ENCODE peak calls at places on chromosomes 4 and X, in nine cellular contexts. Z, G, C, O, N, K, U, A and X are unnamed samples.

GRCh38 chrX:23783569-23784486 is 855 bp downstream of the SAT1 start:
- DNase-seq in A (no peak), Z (peak; percentile 28), G (no peak), U (no peak), N (no peak), K (peak; percentile 18), C (no peak), O (no peak), X (peak; percentile 55)

GRCh38 chrX:140432328-140433025 is 72.4 kb downstream of the SOX3 start:
- DNase-seq in O (no peak), C (peak; percentile 12), U (no peak), Z (peak; percentile 24), G (no peak), N (no peak), K (no peak), A (no peak), X (peak; percentile 66)

GRCh38 chrX:48802089-48802812 is 384 bp downstream of the HDAC6 start:
- DNase-seq in Z (peak; percentile 70), U (peak; percentile 79), A (peak; percentile 60), N (peak; percentile 85), O (peak; percentile 57), K (no peak), C (peak; percentile 73), G (peak; percentile 92), X (peak; percentile 95)

GRCh38 chr4:106246441-106246840 is 69.6 kb downstream of the TBCK start:
- DNase-seq in N (no peak), A (no peak), Z (no peak), O (no peak), C (no peak), K (no peak), G (no peak), U (no peak), X (no peak)

GRCh38 chr4:161010227-161010626 is 1153.6 kb downstream of the FSTL5 start:
- DNase-seq in A (no peak), G (no peak), C (no peak), U (no peak), O (no peak), N (no peak), K (no peak), Z (no peak), X (no peak)

GRCh38 chrX:97332963-97333362 is 449.3 kb downstream of the RPA4 start:
- DNase-seq in A (peak; percentile 56), Z (no peak), O (no peak), N (no peak), C (no peak), U (no peak), K (no peak), G (no peak), X (no peak)

GRCh38 chr4:121061861-121062260 is 10.5 kb downstream of the NDNF start:
- DNase-seq in G (no peak), N (no peak), A (no peak), Z (no peak), U (no peak), C (no peak), O (no peak), K (no peak), X (no peak)

GRCh38 chrX:5681159-5681558 is 547.5 kb downstream of the NLGN4X start:
- DNase-seq in G (no peak), K (no peak), N (no peak), O (no peak), A (no peak), C (no peak), U (no peak), Z (no peak), X (no peak)

GRCh38 chr4:173517781-173518371 is 12.2 kb downstream of the HAND2 start:
- DNase-seq in C (peak; percentile 56), A (no peak), N (no peak), G (peak; percentile 72), U (no peak), K (no peak), Z (no peak), O (no peak), X (peak; percentile 65)

GRCh38 chr4:168070903-168071302 is 21.4 kb upstream of the ANXA10 start:
- DNase-seq in K (no peak), N (no peak), C (no peak), A (no peak), O (no peak), U (no peak), Z (peak; percentile 12), G (no peak), X (no peak)

GRCh38 chrX:102746134-102746584 is 25.6 kb downstream of the GPRASP3 start:
- DNase-seq in N (peak; percentile 47), A (no peak), O (no peak), Z (peak; percentile 10), C (peak; percentile 23), K (peak; percentile 19), U (no peak), G (peak; percentile 83), X (peak; percentile 46)

GRCh38 chr4:59553739-59554126 is 1646.4 kb upstream of the ADGRL3 start:
- DNase-seq in K (no peak), C (no peak), A (no peak), G (no peak), N (no peak), Z (peak; percentile 11), U (no peak), O (no peak), X (no peak)

GRCh38 chrX:74343970-74344622 is 40.1 kb downstream of the ZCCHC13 start:
- DNase-seq in C (peak; percentile 28), N (no peak), Z (peak; percentile 97), O (no peak), K (peak; percentile 59), U (no peak), G (no peak), A (peak; percentile 97), X (peak; percentile 41)

GRCh38 chrX:143340190-143340589 is 177.1 kb downstream of the SPANXN3 start:
- DNase-seq in Z (no peak), N (no peak), K (no peak), U (no peak), G (no peak), A (no peak), O (no peak), C (no peak), X (no peak)

GRCh38 chr4:149498246-149498645 is 317.4 kb downstream of the IQCM start:
- DNase-seq in G (no peak), O (no peak), C (no peak), Z (no peak), K (no peak), N (no peak), A (no peak), U (no peak), X (no peak)

GRCh38 chr4:109671350-109671749 is 31.9 kb downstream of the CASP6 start:
- DNase-seq in N (no peak), G (no peak), Z (peak; percentile 1), C (no peak), A (no peak), K (no peak), O (no peak), U (no peak), X (no peak)

GRCh38 chr4:1958276-1959103 is 50.3 kb downstream of the NELFA start:
- DNase-seq in G (no peak), N (peak; percentile 60), C (no peak), Z (peak; percentile 64), U (no peak), A (peak; percentile 34), K (no peak), O (no peak), X (no peak)

GRCh38 chr4:172042714-172043114 is 229.5 kb downstream of the GALNTL6 start:
- DNase-seq in N (no peak), O (no peak), C (no peak), Z (no peak), A (no peak), K (no peak), G (no peak), U (no peak), X (no peak)

DNA sequence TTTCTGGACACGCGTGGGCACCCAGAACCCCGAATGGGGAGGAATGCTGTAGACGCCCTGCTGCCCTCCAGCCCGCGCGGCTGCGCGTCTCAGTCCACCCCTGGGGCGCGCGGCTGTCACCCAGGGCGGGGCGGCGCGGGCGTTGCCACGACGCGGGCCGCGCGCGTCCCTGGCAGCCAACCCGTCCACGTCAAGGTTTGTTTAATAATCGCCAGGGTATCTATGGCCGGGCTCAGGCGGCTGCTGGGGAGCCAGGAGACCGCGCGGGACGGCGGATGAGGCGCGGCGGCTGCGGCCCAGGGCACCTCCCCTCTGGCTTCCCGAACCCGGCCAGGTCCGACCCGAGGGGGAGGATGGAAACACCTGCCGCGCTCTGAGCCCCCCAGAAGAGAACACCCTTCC is at the start of gene SPATA18:
- DNase-seq in C (peak; percentile 13), N (peak; percentile 36), U (no peak), O (no peak), K (no peak), G (peak; percentile 81), A (no peak), Z (no peak), X (peak; percentile 38)
- H3K4me3 ChIP-seq in C (peak within 1 kb of the TSS; percentile 81), N (peak within 1 kb of the TSS; percentile 39), U (peak within 1 kb of the TSS; percentile 61), O (peak within 1 kb of the TSS; percentile 66), K (no peak within 1 kb of the TSS), G (peak within 1 kb of the TSS; percentile 71), A (peak within 1 kb of the TSS; percentile 57), Z (peak within 1 kb of the TSS; percentile 76), X (peak within 1 kb of the TSS; percentile 61)

DNA sequence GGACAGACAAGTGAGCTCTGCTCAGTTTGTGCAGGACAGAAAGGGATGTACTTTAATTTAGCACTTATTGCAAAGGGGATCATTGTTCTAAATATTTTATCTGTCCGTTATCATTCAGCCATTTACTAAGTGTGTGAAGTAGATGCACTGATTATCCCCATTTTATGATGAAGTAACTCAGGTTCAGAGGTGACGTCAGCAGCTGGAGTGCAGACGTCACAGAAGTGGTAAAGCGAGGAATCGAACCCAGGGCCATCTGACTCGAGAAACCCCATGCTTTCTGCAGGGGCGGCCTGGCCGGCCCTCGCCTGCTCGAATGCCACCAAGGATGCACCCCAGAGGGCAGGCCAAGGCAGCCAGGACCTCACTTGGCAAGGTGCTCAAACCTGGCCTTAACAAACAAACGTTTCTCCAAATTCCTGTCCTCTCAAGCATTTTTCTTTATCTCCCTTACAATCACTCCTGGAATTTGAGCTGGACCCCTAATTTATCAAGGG is 75.0 kb downstream of the DCTD start:
- DNase-seq in K (no peak), N (no peak), G (no peak), C (no peak), O (no peak), A (no peak), U (no peak), Z (no peak), X (no peak)
- H3K27me3 ChIP-seq in K (no peaks in the 10 kb centered on the region), N (no peaks in the 10 kb centered on the region), G (no peaks in the 10 kb centered on the region), C (no peaks in the 10 kb centered on the region), O (no peaks in the 10 kb centered on the region), A (peaks cover 11% of the 10 kb centered on the region), U (no peaks in the 10 kb centered on the region), Z (no peaks in the 10 kb centered on the region), X (no peaks in the 10 kb centered on the region)

DNA sequence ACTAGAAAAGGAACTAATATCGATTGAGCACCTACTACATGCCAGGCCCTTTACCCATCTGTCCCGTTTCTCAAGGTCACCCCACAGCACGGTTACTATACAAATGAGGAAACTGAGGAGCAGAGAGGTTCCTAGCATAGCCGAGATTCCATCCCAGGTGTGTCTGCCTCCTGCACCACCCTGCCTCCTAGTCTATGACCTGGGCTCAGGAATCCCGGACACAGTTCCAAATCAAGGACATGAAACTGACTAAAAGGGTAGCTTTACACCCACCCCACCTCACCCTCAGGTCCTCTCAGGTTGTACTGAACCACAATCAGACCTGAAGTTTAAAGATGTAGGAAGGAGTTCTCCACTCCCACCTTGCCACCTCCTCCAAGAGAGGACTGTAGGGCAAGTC is 55.6 kb downstream of the APBB2 start:
- DNase-seq in K (no peak), A (no peak), Z (no peak), G (no peak), O (no peak), U (no peak), N (no peak), C (no peak), X (no peak)
- H3K4me1 ChIP-seq in K (no peaks in the 10 kb centered on the region), A (peaks cover 16% of the 10 kb centered on the region), Z (peaks cover 20% of the 10 kb centered on the region), G (peaks cover 10% of the 10 kb centered on the region), O (peaks cover 7% of the 10 kb centered on the region), U (peaks cover 92% of the 10 kb centered on the region), N (peaks cover 2% of the 10 kb centered on the region), C (peaks cover 11% of the 10 kb centered on the region), X (peaks cover 4% of the 10 kb centered on the region)

GRCh38 chrX:47574609-47575325 is 7.5 kb upstream of the TIMP1 start:
- DNase-seq in N (no peak), A (no peak), O (no peak), K (no peak), G (no peak), U (no peak), Z (no peak), C (no peak), X (no peak)
- H3K4me3 ChIP-seq in N (no peak overlapping the region), A (no peak overlapping the region), O (peak overlapping the region; percentile 34), K (no peak overlapping the region), G (no peak overlapping the region), U (peak overlapping the region; percentile 54), Z (peak overlapping the region; percentile 17), C (peak overlapping the region; percentile 56), X (peak overlapping the region; percentile 48)